ENCODE peak calls at places on chromosomes 12 and 14, in four cellular contexts. One of them, this sample, is unnamed.

GRCh38 chr12:131895640-131896079 is 1.2 kb downstream of the ULK1 start:
- DNase-seq in HS-27A: no peak
- DNase-seq in uterus: no peak
- DNase-seq in NCI-H2081: no peak
- DNase-seq in this sample: no peak

GRCh38 chr12:131063960-131064359 is 110.3 kb downstream of the ADGRD1 start:
- DNase-seq in HS-27A: no peak
- DNase-seq in NCI-H2081: no peak
- DNase-seq in uterus: no peak
- DNase-seq in this sample: no peak

GRCh38 chr12:116436561-116437249 is 122.5 kb upstream of the MAP1LC3B2 start:
- DNase-seq in HS-27A: no peak
- DNase-seq in uterus: no peak
- DNase-seq in NCI-H2081: no peak
- DNase-seq in this sample: no peak

GRCh38 chr12:86264451-86265328 is 8.5 kb upstream of the MGAT4C start:
- DNase-seq in HS-27A: no peak
- DNase-seq in uterus: no peak
- DNase-seq in NCI-H2081: peak
- DNase-seq in this sample: peak

GRCh38 chr12:77488041-77488620 is 342.6 kb upstream of the NAV3 start:
- DNase-seq in HS-27A: peak
- DNase-seq in NCI-H2081: no peak
- DNase-seq in uterus: no peak
- DNase-seq in this sample: no peak

GRCh38 chr12:26906704-26907103 is 31.1 kb downstream of the INTS13 start:
- DNase-seq in HS-27A: no peak
- DNase-seq in uterus: no peak
- DNase-seq in NCI-H2081: no peak
- DNase-seq in this sample: no peak

GRCh38 chr14:68987653-68988036 is 8.5 kb upstream of the ACTN1 start:
- DNase-seq in NCI-H2081: peak
- DNase-seq in uterus: no peak
- DNase-seq in HS-27A: no peak
- DNase-seq in this sample: peak

GRCh38 chr12:52659395-52659794 is 7.4 kb upstream of the KRT2 start:
- DNase-seq in uterus: no peak
- DNase-seq in HS-27A: no peak
- DNase-seq in NCI-H2081: no peak
- DNase-seq in this sample: no peak

GRCh38 chr12:42469355-42470006 is 120.1 kb downstream of the PRICKLE1 start:
- DNase-seq in HS-27A: no peak
- DNase-seq in NCI-H2081: peak
- DNase-seq in uterus: no peak
- DNase-seq in this sample: no peak

GRCh38 chr12:4572670-4573069 is 10.7 kb downstream of the DYRK4 start:
- DNase-seq in uterus: no peak
- DNase-seq in NCI-H2081: no peak
- DNase-seq in HS-27A: no peak
- DNase-seq in this sample: no peak

GRCh38 chr12:63875703-63876102 is 31.2 kb downstream of the SRGAP1 start:
- DNase-seq in NCI-H2081: no peak
- DNase-seq in uterus: no peak
- DNase-seq in HS-27A: no peak
- DNase-seq in this sample: no peak

GRCh38 chr14:102071283-102071998 is 15.4 kb downstream of the HSP90AA1 start:
- DNase-seq in uterus: no peak
- DNase-seq in HS-27A: no peak
- DNase-seq in NCI-H2081: no peak
- DNase-seq in this sample: no peak

GRCh38 chr12:75660107-75660530 is 148.7 kb upstream of the KRR1 start:
- DNase-seq in NCI-H2081: no peak
- DNase-seq in HS-27A: no peak
- DNase-seq in uterus: no peak
- DNase-seq in this sample: no peak

GRCh38 chr14:64137657-64138290 is 156.4 kb downstream of the ESR2 start:
- DNase-seq in HS-27A: no peak
- DNase-seq in uterus: no peak
- DNase-seq in NCI-H2081: no peak
- DNase-seq in this sample: no peak

GRCh38 chr14:101195309-101195724 is 291.8 kb upstream of the RTL1 start:
- DNase-seq in NCI-H2081: no peak
- DNase-seq in uterus: no peak
- DNase-seq in HS-27A: no peak
- DNase-seq in this sample: no peak

GRCh38 chr14:31740688-31741087 is 179.5 kb downstream of the NUBPL start:
- DNase-seq in NCI-H2081: no peak
- DNase-seq in uterus: no peak
- DNase-seq in HS-27A: no peak
- DNase-seq in this sample: no peak

GRCh38 chr14:53652068-53652467 is 304.6 kb downstream of the BMP4 start:
- DNase-seq in uterus: no peak
- DNase-seq in HS-27A: no peak
- DNase-seq in NCI-H2081: no peak
- DNase-seq in this sample: no peak

GRCh38 chr12:16165506-16165905 is 112.0 kb downstream of the SLC15A5 start:
- DNase-seq in NCI-H2081: peak
- DNase-seq in HS-27A: peak
- DNase-seq in uterus: peak
- DNase-seq in this sample: peak

GRCh38 chr14:100278702-100279101 is 27.5 kb downstream of the SLC25A29 start:
- DNase-seq in uterus: no peak
- DNase-seq in NCI-H2081: no peak
- DNase-seq in HS-27A: peak
- DNase-seq in this sample: no peak

GRCh38 chr14:69242311-69243224 is 17.4 kb upstream of the GALNT16 start:
- DNase-seq in HS-27A: peak
- DNase-seq in uterus: peak
- DNase-seq in NCI-H2081: peak
- DNase-seq in this sample: peak

GRCh38 chr12:131418884-131419283 is 292.0 kb upstream of the SFSWAP start:
- DNase-seq in HS-27A: no peak
- DNase-seq in NCI-H2081: no peak
- DNase-seq in uterus: no peak
- DNase-seq in this sample: no peak

GRCh38 chr14:99551034-99551922 is 52.7 kb downstream of the CCDC85C start:
- DNase-seq in HS-27A: no peak
- DNase-seq in NCI-H2081: no peak
- DNase-seq in uterus: no peak
- DNase-seq in this sample: no peak

GRCh38 chr14:22518073-22518472 is 71.0 kb downstream of the DAD1 start:
- DNase-seq in NCI-H2081: no peak
- DNase-seq in HS-27A: no peak
- DNase-seq in uterus: no peak
- DNase-seq in this sample: no peak

GRCh38 chr14:93430889-93431670 is at the start of gene UNC79:
- DNase-seq in HS-27A: no peak
- DNase-seq in uterus: no peak
- DNase-seq in NCI-H2081: peak
- DNase-seq in this sample: peak